ENCODE peak calls at places on chromosomes 5 and 9, in ten cellular contexts. One of them, this sample, is unnamed. For H3K4me1, the result is how much of the 10 kb centered on the place peaks cover.

GRCh38 chr5:66987949-66988838 is 208.4 kb downstream of the CD180 start:
- DNase-seq in colonic mucosa: no peak
- DNase-seq in endothelial cell of umbilical vein: peak
- DNase-seq in uterus: no peak
- DNase-seq in HCT116: no peak
- DNase-seq in IMR-90: peak
- DNase-seq in tibial nerve: no peak
- DNase-seq in HepG2: peak
- DNase-seq in heart left ventricle: no peak
- DNase-seq in GM23338: peak
- DNase-seq in this sample: peak

GRCh38 chr9:137112564-137113384 is 1.8 kb downstream of the DPP7 start:
- DNase-seq in heart left ventricle: no peak
- DNase-seq in colonic mucosa: no peak
- DNase-seq in GM23338: no peak
- DNase-seq in endothelial cell of umbilical vein: no peak
- DNase-seq in HepG2: no peak
- DNase-seq in tibial nerve: no peak
- DNase-seq in uterus: no peak
- DNase-seq in HCT116: no peak
- DNase-seq in IMR-90: no peak
- DNase-seq in this sample: no peak

GRCh38 chr5:172110921-172111873 is 76.8 kb downstream of the STK10 start:
- DNase-seq in colonic mucosa: peak
- DNase-seq in HepG2: no peak
- DNase-seq in GM23338: peak
- DNase-seq in uterus: no peak
- DNase-seq in HCT116: no peak
- DNase-seq in tibial nerve: no peak
- DNase-seq in endothelial cell of umbilical vein: peak
- DNase-seq in heart left ventricle: peak
- DNase-seq in IMR-90: peak
- DNase-seq in this sample: peak

GRCh38 chr9:74630228-74630627 is 133.1 kb downstream of the RORB start:
- DNase-seq in colonic mucosa: no peak
- DNase-seq in HCT116: no peak
- DNase-seq in IMR-90: no peak
- DNase-seq in uterus: no peak
- DNase-seq in HepG2: no peak
- DNase-seq in heart left ventricle: no peak
- DNase-seq in GM23338: peak
- DNase-seq in endothelial cell of umbilical vein: no peak
- DNase-seq in tibial nerve: no peak
- DNase-seq in this sample: no peak

GRCh38 chr5:78648359-78649219 is at the start of gene LHFPL2:
- DNase-seq in GM23338: peak
- DNase-seq in endothelial cell of umbilical vein: peak
- DNase-seq in HepG2: no peak
- DNase-seq in heart left ventricle: peak
- DNase-seq in uterus: peak
- DNase-seq in colonic mucosa: peak
- DNase-seq in HCT116: no peak
- DNase-seq in tibial nerve: peak
- DNase-seq in IMR-90: peak
- DNase-seq in this sample: peak

GRCh38 chr5:121968910-121969607 is 7.3 kb downstream of the SRFBP1 start:
- DNase-seq in heart left ventricle: no peak
- DNase-seq in colonic mucosa: no peak
- DNase-seq in endothelial cell of umbilical vein: peak
- DNase-seq in uterus: no peak
- DNase-seq in HepG2: no peak
- DNase-seq in tibial nerve: no peak
- DNase-seq in IMR-90: peak
- DNase-seq in GM23338: no peak
- DNase-seq in HCT116: peak
- DNase-seq in this sample: no peak

GRCh38 chr9:116626762-116627161 is 60.3 kb upstream of the TRIM32 start:
- DNase-seq in HepG2: no peak
- DNase-seq in endothelial cell of umbilical vein: no peak
- DNase-seq in tibial nerve: no peak
- DNase-seq in IMR-90: no peak
- DNase-seq in colonic mucosa: no peak
- DNase-seq in HCT116: no peak
- DNase-seq in uterus: no peak
- DNase-seq in heart left ventricle: no peak
- DNase-seq in GM23338: no peak
- DNase-seq in this sample: no peak

GRCh38 chr5:20538341-20538740 is 550.3 kb upstream of the CDH18 start:
- DNase-seq in colonic mucosa: no peak
- DNase-seq in uterus: no peak
- DNase-seq in heart left ventricle: no peak
- DNase-seq in endothelial cell of umbilical vein: no peak
- DNase-seq in IMR-90: no peak
- DNase-seq in GM23338: no peak
- DNase-seq in tibial nerve: no peak
- DNase-seq in HCT116: no peak
- DNase-seq in HepG2: no peak
- DNase-seq in this sample: no peak

GRCh38 chr5:43232943-43233833 is 41.2 kb downstream of the NIM1K start:
- DNase-seq in HepG2: no peak
- DNase-seq in IMR-90: no peak
- DNase-seq in GM23338: no peak
- DNase-seq in colonic mucosa: no peak
- DNase-seq in HCT116: no peak
- DNase-seq in uterus: no peak
- DNase-seq in heart left ventricle: no peak
- DNase-seq in endothelial cell of umbilical vein: no peak
- DNase-seq in tibial nerve: no peak
- DNase-seq in this sample: no peak

GRCh38 chr5:177416334-177416733 is 7.0 kb upstream of the F12 start:
- DNase-seq in heart left ventricle: no peak
- DNase-seq in GM23338: no peak
- DNase-seq in tibial nerve: no peak
- DNase-seq in colonic mucosa: no peak
- DNase-seq in uterus: peak
- DNase-seq in HepG2: no peak
- DNase-seq in endothelial cell of umbilical vein: no peak
- DNase-seq in HCT116: no peak
- DNase-seq in IMR-90: peak
- DNase-seq in this sample: no peak

GRCh38 chr9:36900136-36900855 is 133.8 kb downstream of the PAX5 start:
- DNase-seq in heart left ventricle: no peak
- DNase-seq in colonic mucosa: no peak
- DNase-seq in uterus: no peak
- DNase-seq in IMR-90: no peak
- DNase-seq in HCT116: no peak
- DNase-seq in endothelial cell of umbilical vein: no peak
- DNase-seq in GM23338: no peak
- DNase-seq in tibial nerve: no peak
- DNase-seq in HepG2: no peak
- DNase-seq in this sample: no peak

GRCh38 chr5:61887271-61887670 is 418.7 kb upstream of the KIF2A start:
- DNase-seq in HepG2: no peak
- DNase-seq in tibial nerve: no peak
- DNase-seq in HCT116: no peak
- DNase-seq in heart left ventricle: no peak
- DNase-seq in GM23338: no peak
- DNase-seq in uterus: no peak
- DNase-seq in endothelial cell of umbilical vein: no peak
- DNase-seq in IMR-90: no peak
- DNase-seq in colonic mucosa: no peak
- DNase-seq in this sample: no peak

GRCh38 chr9:86944974-86945867 is 2.1 kb downstream of the GAS1 start:
- DNase-seq in uterus: peak
- DNase-seq in IMR-90: peak
- DNase-seq in heart left ventricle: no peak
- DNase-seq in endothelial cell of umbilical vein: no peak
- DNase-seq in GM23338: peak
- DNase-seq in tibial nerve: no peak
- DNase-seq in colonic mucosa: no peak
- DNase-seq in HCT116: no peak
- DNase-seq in HepG2: no peak
- DNase-seq in this sample: no peak

GRCh38 chr5:73966411-73966810 is 340.4 kb downstream of the ARHGEF28 start:
- DNase-seq in tibial nerve: no peak
- DNase-seq in uterus: no peak
- DNase-seq in heart left ventricle: no peak
- DNase-seq in IMR-90: no peak
- DNase-seq in HCT116: no peak
- DNase-seq in colonic mucosa: no peak
- DNase-seq in endothelial cell of umbilical vein: no peak
- DNase-seq in GM23338: no peak
- DNase-seq in HepG2: no peak
- DNase-seq in this sample: no peak

GRCh38 chr9:93129286-93129685 is 4.8 kb downstream of the NINJ1 start:
- DNase-seq in GM23338: no peak
- DNase-seq in endothelial cell of umbilical vein: peak
- DNase-seq in heart left ventricle: peak
- DNase-seq in tibial nerve: no peak
- DNase-seq in uterus: no peak
- DNase-seq in HepG2: no peak
- DNase-seq in IMR-90: no peak
- DNase-seq in colonic mucosa: no peak
- DNase-seq in HCT116: no peak
- DNase-seq in this sample: no peak
- H3K4me1 ChIP-seq in GM23338: under half
- H3K4me1 ChIP-seq in endothelial cell of umbilical vein: half or more
- H3K4me1 ChIP-seq in heart left ventricle: half or more
- H3K4me1 ChIP-seq in tibial nerve: half or more
- H3K4me1 ChIP-seq in uterus: under half
- H3K4me1 ChIP-seq in HepG2: half or more
- H3K4me1 ChIP-seq in IMR-90: under half
- H3K4me1 ChIP-seq in colonic mucosa: under half
- H3K4me1 ChIP-seq in HCT116: under half
- H3K4me1 ChIP-seq in this sample: half or more

GRCh38 chr9:114155967-114156294 is 594 bp downstream of the COL27A1 start:
- DNase-seq in tibial nerve: no peak
- DNase-seq in uterus: no peak
- DNase-seq in HepG2: no peak
- DNase-seq in colonic mucosa: no peak
- DNase-seq in endothelial cell of umbilical vein: no peak
- DNase-seq in heart left ventricle: no peak
- DNase-seq in GM23338: peak
- DNase-seq in HCT116: no peak
- DNase-seq in IMR-90: no peak
- DNase-seq in this sample: no peak
- H3K4me3 ChIP-seq in tibial nerve: peak
- H3K4me3 ChIP-seq in uterus: peak
- H3K4me3 ChIP-seq in HepG2: peak
- H3K4me3 ChIP-seq in colonic mucosa: peak
- H3K4me3 ChIP-seq in endothelial cell of umbilical vein: peak
- H3K4me3 ChIP-seq in heart left ventricle: peak
- H3K4me3 ChIP-seq in GM23338: peak
- H3K4me3 ChIP-seq in HCT116: peak
- H3K4me3 ChIP-seq in IMR-90: peak
- H3K4me3 ChIP-seq in this sample: no peak

GRCh38 chr9:124210697-124211096 is 47.1 kb upstream of the NEK6 start:
- DNase-seq in heart left ventricle: no peak
- DNase-seq in HepG2: no peak
- DNase-seq in tibial nerve: no peak
- DNase-seq in endothelial cell of umbilical vein: no peak
- DNase-seq in IMR-90: peak
- DNase-seq in colonic mucosa: no peak
- DNase-seq in uterus: no peak
- DNase-seq in GM23338: no peak
- DNase-seq in HCT116: no peak
- DNase-seq in this sample: no peak
- H3K4me1 ChIP-seq in heart left ventricle: under half
- H3K4me1 ChIP-seq in HepG2: under half
- H3K4me1 ChIP-seq in tibial nerve: under half
- H3K4me1 ChIP-seq in endothelial cell of umbilical vein: under half
- H3K4me1 ChIP-seq in IMR-90: under half
- H3K4me1 ChIP-seq in colonic mucosa: under half
- H3K4me1 ChIP-seq in uterus: under half
- H3K4me1 ChIP-seq in GM23338: under half
- H3K4me1 ChIP-seq in HCT116: under half
- H3K4me1 ChIP-seq in this sample: half or more

GRCh38 chr5:116361979-116362577 is 212.5 kb downstream of the SEMA6A start:
- DNase-seq in HCT116: no peak
- DNase-seq in colonic mucosa: no peak
- DNase-seq in HepG2: no peak
- DNase-seq in heart left ventricle: no peak
- DNase-seq in GM23338: no peak
- DNase-seq in tibial nerve: no peak
- DNase-seq in endothelial cell of umbilical vein: no peak
- DNase-seq in uterus: no peak
- DNase-seq in IMR-90: no peak
- DNase-seq in this sample: no peak
- H3K4me3 ChIP-seq in HCT116: no peak
- H3K4me3 ChIP-seq in colonic mucosa: no peak
- H3K4me3 ChIP-seq in HepG2: no peak
- H3K4me3 ChIP-seq in heart left ventricle: peak
- H3K4me3 ChIP-seq in GM23338: peak
- H3K4me3 ChIP-seq in tibial nerve: peak
- H3K4me3 ChIP-seq in endothelial cell of umbilical vein: no peak
- H3K4me3 ChIP-seq in uterus: no peak
- H3K4me3 ChIP-seq in IMR-90: no peak
- H3K4me3 ChIP-seq in this sample: no peak

This sample was measured in CD4-positive, alpha-beta memory T cell.